ENCODE peak calls at places on chromosomes 13 and 19, in seven cellular contexts. G, A, U, T, R, I and M are unnamed samples.

GRCh38 chr19:41707502-41707812 is 969 bp upstream of the CEACAM5 start:
- DNase-seq in R (no peak), G (no peak), U (peak; percentile 37), I (no peak), A (no peak), T (no peak), M (peak; percentile 47)

GRCh38 chr13:50531917-50532899 is 311.3 kb downstream of the DLEU7 start:
- DNase-seq in R (no peak), G (no peak), T (no peak), U (no peak), A (no peak), I (no peak), M (no peak)

GRCh38 chr13:77833331-77833863 is 85.2 kb downstream of the EDNRB start:
- DNase-seq in T (no peak), G (no peak), R (no peak), I (no peak), A (no peak), U (no peak), M (no peak)

GRCh38 chr19:7230826-7231225 is 63.4 kb downstream of the INSR start:
- DNase-seq in I (peak; percentile 80), G (peak; percentile 32), T (peak; percentile 29), U (no peak), A (peak; percentile 89), R (peak; percentile 64), M (no peak)

GRCh38 chr19:45011959-45012358 is 10.7 kb downstream of the RELB start:
- DNase-seq in G (no peak), R (no peak), T (no peak), U (peak; percentile 61), I (no peak), A (no peak), M (peak; percentile 41)

GRCh38 chr13:23881408-23881785 is 7.8 kb downstream of the MIPEP start:
- DNase-seq in T (no peak), R (no peak), U (no peak), G (no peak), A (no peak), I (no peak), M (no peak)

GRCh38 chr19:42252365-42253244 is 2.3 kb downstream of the ERF start:
- DNase-seq in R (peak; percentile 56), U (peak; percentile 70), G (no peak), T (no peak), A (peak; percentile 66), I (peak; percentile 68), M (peak; percentile 42)

GRCh38 chr13:111790621-111791020 is 276.3 kb upstream of the SOX1 start:
- DNase-seq in I (no peak), A (peak; percentile 12), T (no peak), G (no peak), R (no peak), U (no peak), M (no peak)

GRCh38 chr13:107641574-107641973 is 573.8 kb downstream of the LIG4 start:
- DNase-seq in U (no peak), R (no peak), G (no peak), T (no peak), I (no peak), A (no peak), M (no peak)

GRCh38 chr13:97266328-97266727 is 44.2 kb downstream of the MBNL2 start:
- DNase-seq in T (no peak), A (no peak), U (peak; percentile 44), I (no peak), R (no peak), G (no peak), M (peak; percentile 47)

GRCh38 chr19:799076-799881 is 2.0 kb downstream of the PTBP1 start:
- DNase-seq in G (peak; percentile 23), T (no peak), A (no peak), R (no peak), I (peak; percentile 41), U (peak; percentile 86), M (peak; percentile 56)

GRCh38 chr13:101204270-101205011 is 211.9 kb downstream of the NALCN start:
- DNase-seq in I (no peak), A (no peak), R (no peak), G (no peak), U (no peak), T (no peak), M (no peak)

GRCh38 chr19:45478454-45479238 is 10.8 kb downstream of the FOSB start:
- DNase-seq in U (peak; percentile 87), I (peak; percentile 80), R (peak; percentile 89), G (peak; percentile 79), T (peak; percentile 86), A (peak; percentile 83), M (peak; percentile 95)

GRCh38 chr13:108902557-108903155 is 273.2 kb downstream of the MYO16 start:
- DNase-seq in T (no peak), G (no peak), U (no peak), R (no peak), A (no peak), I (no peak), M (no peak)

GRCh38 chr13:25281937-25282332 is 5.4 kb downstream of the MTMR6 start:
- DNase-seq in G (no peak), R (no peak), I (no peak), T (no peak), A (no peak), U (no peak), M (no peak)

GRCh38 chr13:112759053-112759452 is 69.2 kb downstream of the ATP11A start:
- DNase-seq in A (no peak), R (no peak), U (no peak), I (no peak), T (no peak), G (no peak), M (no peak)

GRCh38 chr13:77894743-77895142 is 23.9 kb downstream of the EDNRB start:
- DNase-seq in A (no peak), I (no peak), G (no peak), U (no peak), R (no peak), T (no peak), M (no peak)

GRCh38 chr19:23385404-23385803 is 9.9 kb downstream of the ZNF91 start:
- DNase-seq in T (no peak), R (no peak), U (no peak), A (no peak), G (no peak), I (no peak), M (no peak)
- H3K36me3 ChIP-seq in T (peaks cover 32% of the 10 kb centered on the region), R (no peaks in the 10 kb centered on the region), U (peaks cover 2% of the 10 kb centered on the region), A (peaks cover 45% of the 10 kb centered on the region), G (peaks cover 46% of the 10 kb centered on the region), I (no peaks in the 10 kb centered on the region), M (no peaks in the 10 kb centered on the region)

DNA sequence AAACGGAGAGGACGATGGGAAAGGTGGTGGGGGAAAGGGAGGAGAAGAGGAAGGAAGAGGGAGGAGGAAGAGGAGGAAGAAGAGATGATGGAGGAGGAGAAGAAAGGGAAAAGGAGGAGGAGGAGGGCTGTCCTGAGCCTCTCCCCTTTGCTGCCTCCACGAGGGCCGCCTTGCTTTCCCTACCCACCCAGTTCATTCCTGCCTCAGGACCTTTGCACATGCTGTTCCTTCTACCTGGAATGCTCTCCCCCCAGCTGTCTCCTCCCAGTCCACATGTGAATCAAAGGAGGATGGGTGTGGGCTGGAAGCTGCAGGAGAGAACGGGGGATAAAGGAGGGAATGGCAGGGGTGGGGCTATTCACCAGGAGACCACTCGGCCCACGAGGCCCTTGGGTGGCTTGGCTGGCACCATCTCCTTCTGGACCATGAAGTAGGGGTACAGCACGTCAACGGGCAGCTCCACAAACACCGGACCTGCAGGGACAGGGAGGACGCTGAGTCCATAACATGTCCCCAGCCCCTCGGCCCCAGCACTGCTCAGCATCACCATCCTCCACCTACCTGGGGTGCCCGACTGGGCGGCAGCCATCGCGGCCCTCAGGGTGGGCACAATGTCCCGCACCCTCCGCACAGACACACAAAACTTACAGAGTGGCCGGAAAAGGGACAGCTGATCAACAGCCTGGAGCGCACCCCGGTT is 15.3 kb downstream of the SYDE1 start:
- DNase-seq in T (no peak), I (no peak), U (peak; percentile 28), A (no peak), R (no peak), G (no peak), M (no peak)
- H3K36me3 ChIP-seq in T (peaks cover 47% of the 10 kb centered on the region), I (no peaks in the 10 kb centered on the region), U (peaks cover 26% of the 10 kb centered on the region), A (peaks cover 58% of the 10 kb centered on the region), R (no peaks in the 10 kb centered on the region), G (peaks cover 57% of the 10 kb centered on the region), M (peaks cover 12% of the 10 kb centered on the region)

GRCh38 chr19:38717051-38717450 is 27.2 kb downstream of the CAPN12 start:
- DNase-seq in U (no peak), I (no peak), R (no peak), T (no peak), G (no peak), A (no peak), M (no peak)

GRCh38 chr19:38719761-38720558 is 24.3 kb downstream of the CAPN12 start:
- DNase-seq in U (no peak), I (no peak), A (no peak), G (no peak), T (no peak), R (no peak), M (no peak)

GRCh38 chr19:38717855-38718254 is 26.4 kb downstream of the CAPN12 start:
- DNase-seq in T (no peak), I (no peak), G (no peak), R (no peak), U (no peak), A (no peak), M (no peak)

GRCh38 chr19:38720559-38721236 is 23.6 kb downstream of the CAPN12 start:
- DNase-seq in R (no peak), T (no peak), U (no peak), G (no peak), A (no peak), I (no peak), M (no peak)

DNA sequence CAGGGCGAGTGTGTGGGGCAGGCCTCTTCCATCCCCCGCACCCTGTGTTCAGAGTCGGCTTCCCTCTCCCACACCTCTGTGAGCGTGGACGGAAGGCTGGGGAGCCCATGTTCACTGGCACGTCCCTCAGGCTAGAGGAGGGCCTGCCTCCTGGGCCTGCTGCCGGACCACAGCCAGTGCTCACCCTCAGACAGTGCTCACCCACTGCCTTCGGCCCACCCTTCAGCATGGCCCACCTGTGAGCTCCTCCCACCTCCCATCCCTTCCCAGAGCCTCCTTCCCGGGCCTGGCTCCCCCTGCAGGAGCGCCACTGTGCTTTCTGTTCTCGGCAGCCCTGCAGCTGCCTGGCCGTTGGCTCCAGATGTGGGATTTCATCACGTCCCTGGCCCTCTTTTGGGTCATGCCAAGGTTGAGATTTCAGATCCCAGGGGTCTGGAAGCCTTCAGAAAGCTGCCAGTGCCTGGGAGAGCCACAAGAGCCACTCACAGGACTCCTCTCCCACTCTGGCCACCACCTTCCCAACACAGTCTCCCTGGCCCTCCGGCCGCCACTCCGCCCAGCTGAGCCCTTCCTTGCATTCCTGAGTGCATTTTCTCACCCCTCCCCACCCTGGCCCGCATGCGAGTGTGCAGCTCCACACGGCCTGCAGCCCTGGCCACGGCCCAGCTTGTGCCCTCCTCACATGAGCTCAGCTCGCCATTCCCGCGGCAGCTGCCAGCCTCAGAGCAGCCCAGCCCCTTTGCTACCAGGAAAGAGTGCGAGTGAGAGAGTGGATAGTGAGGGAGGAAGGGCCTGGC is 25.3 kb downstream of the CAPN12 start:
- DNase-seq in I (no peak), R (peak; percentile 52), U (peak; percentile 91), A (peak; percentile 83), T (peak; percentile 71), G (peak; percentile 55), M (peak; percentile 74)
- H3K36me3 ChIP-seq in I (no peaks in the 10 kb centered on the region), R (peaks cover 6% of the 10 kb centered on the region), U (peaks cover 75% of the 10 kb centered on the region), A (peaks cover 99% of the 10 kb centered on the region), T (peaks cover 77% of the 10 kb centered on the region), G (peaks cover 94% of the 10 kb centered on the region), M (peaks cover 37% of the 10 kb centered on the region)

DNA sequence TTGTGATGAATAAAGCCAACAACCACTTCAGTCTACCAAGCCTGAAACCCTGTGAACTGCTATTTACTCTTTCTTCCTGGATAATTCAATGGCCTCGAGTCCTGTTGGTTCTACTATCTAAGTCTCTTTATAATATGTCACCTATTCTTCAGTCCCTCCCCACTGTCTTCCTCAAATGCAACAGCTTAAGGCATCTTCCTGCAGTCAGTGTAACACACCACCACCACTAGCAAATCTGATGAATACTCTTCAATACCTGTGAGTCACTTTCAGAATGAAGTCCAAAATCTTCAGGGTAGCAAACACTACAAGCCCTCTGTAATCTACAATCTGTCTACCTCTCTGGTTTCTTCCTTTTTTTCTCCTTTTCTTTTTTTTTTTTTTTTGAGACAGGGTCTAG is 32.9 kb downstream of the ZDHHC20 start:
- DNase-seq in T (no peak), U (no peak), A (no peak), G (no peak), I (no peak), R (no peak), M (no peak)
- H3K36me3 ChIP-seq in T (no peaks in the 10 kb centered on the region), U (no peaks in the 10 kb centered on the region), A (no peaks in the 10 kb centered on the region), G (no peaks in the 10 kb centered on the region), I (no peaks in the 10 kb centered on the region), R (no peaks in the 10 kb centered on the region), M (no peaks in the 10 kb centered on the region)